ENCODE peak calls at places on chromosomes 4 and X, in six cellular contexts. One of them, this sample, is unnamed.

GRCh38 chrX:71291381-71291780 is 7.9 kb downstream of the NONO start:
- DNase-seq in GM13977: no peak
- DNase-seq in IMR-90: peak; percentile 35
- DNase-seq in pancreas: no peak
- DNase-seq in Calu3: no peak
- DNase-seq in lower lobe of right lung: peak; percentile 47
- DNase-seq in this sample: no peak

GRCh38 chr4:16844796-16845586 is 53.5 kb downstream of the LDB2 start:
- DNase-seq in GM13977: no peak
- DNase-seq in IMR-90: peak; percentile 85
- DNase-seq in pancreas: no peak
- DNase-seq in Calu3: no peak
- DNase-seq in lower lobe of right lung: no peak
- DNase-seq in this sample: no peak

GRCh38 chr4:30866907-30867306 is 146.7 kb downstream of the PCDH7 start:
- DNase-seq in GM13977: no peak
- DNase-seq in IMR-90: no peak
- DNase-seq in pancreas: no peak
- DNase-seq in Calu3: peak; percentile 2
- DNase-seq in lower lobe of right lung: no peak
- DNase-seq in this sample: no peak

GRCh38 chr4:836781-837301 is 10.9 kb upstream of the CPLX1 start:
- DNase-seq in GM13977: no peak
- DNase-seq in IMR-90: no peak
- DNase-seq in pancreas: peak; percentile 78
- DNase-seq in Calu3: no peak
- DNase-seq in lower lobe of right lung: peak; percentile 25
- DNase-seq in this sample: no peak

GRCh38 chr4:102423375-102423774 is 77.8 kb upstream of the NFKB1 start:
- DNase-seq in GM13977: no peak
- DNase-seq in IMR-90: no peak
- DNase-seq in pancreas: no peak
- DNase-seq in Calu3: no peak
- DNase-seq in lower lobe of right lung: no peak
- DNase-seq in this sample: no peak

GRCh38 chr4:81215936-81216335 is 914 bp upstream of the PRKG2 start:
- DNase-seq in GM13977: no peak
- DNase-seq in IMR-90: no peak
- DNase-seq in pancreas: no peak
- DNase-seq in Calu3: no peak
- DNase-seq in lower lobe of right lung: no peak
- DNase-seq in this sample: no peak

GRCh38 chr4:173051697-173052096 is 116.9 kb upstream of the GALNT7 start:
- DNase-seq in GM13977: no peak
- DNase-seq in IMR-90: peak; percentile 7
- DNase-seq in pancreas: no peak
- DNase-seq in Calu3: no peak
- DNase-seq in lower lobe of right lung: no peak
- DNase-seq in this sample: no peak

GRCh38 chrX:134626434-134626833 is 31.8 kb downstream of the PLAC1 start:
- DNase-seq in GM13977: no peak
- DNase-seq in IMR-90: no peak
- DNase-seq in pancreas: no peak
- DNase-seq in Calu3: no peak
- DNase-seq in lower lobe of right lung: no peak
- DNase-seq in this sample: no peak

GRCh38 chrX:143869018-143869417 is 14.9 kb upstream of the UBE2NL start:
- DNase-seq in GM13977: no peak
- DNase-seq in IMR-90: no peak
- DNase-seq in pancreas: no peak
- DNase-seq in Calu3: no peak
- DNase-seq in lower lobe of right lung: no peak
- DNase-seq in this sample: no peak

GRCh38 chr4:16969696-16970135 is 71.3 kb upstream of the LDB2 start:
- DNase-seq in GM13977: no peak
- DNase-seq in IMR-90: peak; percentile 84
- DNase-seq in pancreas: peak; percentile 7
- DNase-seq in Calu3: no peak
- DNase-seq in lower lobe of right lung: no peak
- DNase-seq in this sample: no peak

GRCh38 chr4:40349561-40350198 is 14.5 kb downstream of the CHRNA9 start:
- DNase-seq in GM13977: no peak
- DNase-seq in IMR-90: peak; percentile 20
- DNase-seq in pancreas: no peak
- DNase-seq in Calu3: no peak
- DNase-seq in lower lobe of right lung: no peak
- DNase-seq in this sample: no peak

GRCh38 chr4:99013402-99013843 is 17.9 kb downstream of the METAP1 start:
- DNase-seq in GM13977: no peak
- DNase-seq in IMR-90: peak; percentile 4
- DNase-seq in pancreas: no peak
- DNase-seq in Calu3: no peak
- DNase-seq in lower lobe of right lung: no peak
- DNase-seq in this sample: no peak

DNA sequence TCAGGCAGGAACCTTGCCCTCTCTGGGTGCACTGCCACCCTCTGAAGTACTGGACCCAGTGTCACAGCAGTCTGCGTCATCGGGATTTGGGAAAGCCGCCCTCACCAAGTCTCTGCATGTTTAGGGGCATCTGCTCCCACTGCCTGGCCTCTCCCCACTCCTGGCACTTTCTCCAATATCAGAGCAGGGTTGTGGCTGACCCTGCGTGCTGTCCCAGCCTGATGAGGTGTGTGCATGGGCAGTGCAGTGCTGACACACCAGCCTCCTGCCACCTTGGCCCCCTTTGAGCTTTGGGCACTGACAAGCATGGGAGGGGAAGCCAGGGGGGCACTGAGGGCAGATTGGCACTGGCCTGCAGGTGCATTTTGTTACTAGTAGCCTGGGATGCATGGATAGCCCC is 652.5 kb downstream of the GABRG1 start:
- DNase-seq in GM13977: no peak
- DNase-seq in IMR-90: no peak
- DNase-seq in pancreas: no peak
- DNase-seq in Calu3: no peak
- DNase-seq in lower lobe of right lung: no peak
- DNase-seq in this sample: no peak
- TF ChIP-seq CTCF in GM13977: no peak
- TF ChIP-seq CTCF in IMR-90: no peak
- TF ChIP-seq CTCF in pancreas: no peak
- TF ChIP-seq CTCF in Calu3: no peak
- TF ChIP-seq CTCF in lower lobe of right lung: no peak
- TF ChIP-seq CTCF in this sample: no peak

GRCh38 chr4:55345980-55346850 is at the start of gene SRD5A3:
- DNase-seq in GM13977: peak; percentile 94
- DNase-seq in IMR-90: peak; percentile 71
- DNase-seq in pancreas: peak; percentile 91
- DNase-seq in Calu3: peak; percentile 94
- DNase-seq in lower lobe of right lung: peak; percentile 92
- DNase-seq in this sample: peak; percentile 24
- TF ChIP-seq CTCF in GM13977: peak; percentile 94
- TF ChIP-seq CTCF in IMR-90: peak; percentile 84
- TF ChIP-seq CTCF in pancreas: peak; percentile 95
- TF ChIP-seq CTCF in Calu3: peak; percentile 91
- TF ChIP-seq CTCF in lower lobe of right lung: peak; percentile 95
- TF ChIP-seq CTCF in this sample: peak; percentile 72

DNA sequence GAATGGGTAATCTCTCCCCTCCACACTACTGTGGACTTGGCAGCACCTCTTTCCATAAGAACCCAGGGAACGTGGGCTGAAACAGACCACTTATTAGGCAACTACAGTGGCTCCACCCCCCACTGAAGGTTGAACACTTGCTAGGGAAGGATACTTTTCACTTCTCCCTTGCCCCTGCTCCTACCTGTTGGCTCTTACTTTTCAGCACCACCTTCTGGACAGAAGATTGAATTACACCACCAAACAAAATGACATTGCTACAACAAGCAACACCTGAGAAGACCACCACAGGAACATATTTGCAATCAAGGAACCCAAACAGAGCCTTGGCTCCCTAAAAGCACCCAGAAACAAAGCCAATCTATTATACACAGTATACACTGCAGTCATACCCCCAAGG is 132.1 kb upstream of the CXCL13 start:
- DNase-seq in GM13977: peak; percentile 38
- DNase-seq in IMR-90: peak; percentile 4
- DNase-seq in pancreas: no peak
- DNase-seq in Calu3: peak; percentile 6
- DNase-seq in lower lobe of right lung: no peak
- DNase-seq in this sample: peak; percentile 7
- TF ChIP-seq CTCF in GM13977: peak; percentile 46
- TF ChIP-seq CTCF in IMR-90: peak; percentile 27
- TF ChIP-seq CTCF in pancreas: no peak
- TF ChIP-seq CTCF in Calu3: peak; percentile 33
- TF ChIP-seq CTCF in lower lobe of right lung: peak; percentile 18
- TF ChIP-seq CTCF in this sample: peak; percentile 64

DNA sequence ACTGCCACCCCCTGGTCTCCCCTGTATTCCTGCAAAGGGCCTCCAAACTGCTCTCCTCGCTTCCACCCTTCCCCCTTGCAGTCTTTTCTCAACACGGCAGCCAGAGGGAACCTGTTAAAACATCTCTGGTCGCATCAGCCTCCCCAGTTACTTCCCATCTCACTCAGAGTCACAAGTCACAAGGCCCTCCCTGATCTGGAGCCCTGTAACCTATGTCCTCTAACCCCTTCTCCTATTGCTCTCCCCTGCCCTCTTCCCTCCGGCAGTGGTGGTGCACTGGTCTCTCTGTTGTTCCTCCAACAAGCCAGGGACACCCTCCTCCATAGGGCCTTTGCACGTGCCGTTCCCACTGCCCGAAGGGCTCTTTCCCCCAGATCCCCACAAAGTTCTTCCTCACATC is 73.2 kb downstream of the SH3KBP1 start:
- DNase-seq in GM13977: no peak
- DNase-seq in IMR-90: no peak
- DNase-seq in pancreas: no peak
- DNase-seq in Calu3: no peak
- DNase-seq in lower lobe of right lung: peak; percentile 44
- DNase-seq in this sample: no peak
- TF ChIP-seq CTCF in GM13977: no peak
- TF ChIP-seq CTCF in IMR-90: no peak
- TF ChIP-seq CTCF in pancreas: no peak
- TF ChIP-seq CTCF in Calu3: no peak
- TF ChIP-seq CTCF in lower lobe of right lung: peak; percentile 10
- TF ChIP-seq CTCF in this sample: no peak

DNA sequence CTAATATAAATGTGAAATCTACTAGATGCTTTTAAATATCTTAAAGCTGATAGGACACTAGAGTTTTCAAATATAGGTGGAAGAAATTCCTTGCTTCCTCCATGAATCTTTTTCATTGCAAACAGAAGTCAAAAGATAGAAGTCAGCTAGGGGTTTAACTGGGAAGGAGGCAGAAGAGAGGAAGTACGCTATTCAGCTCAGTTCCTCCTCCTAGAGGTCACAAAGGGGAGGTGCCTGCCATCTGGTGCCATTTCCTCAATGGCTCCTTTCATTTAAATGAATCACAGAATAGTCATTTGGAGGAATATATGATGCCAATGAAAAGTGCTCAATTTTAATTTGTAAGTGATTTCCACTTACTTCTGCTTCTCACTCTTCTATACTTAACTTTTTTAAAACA is 8.5 kb downstream of the COL25A1 start:
- DNase-seq in GM13977: no peak
- DNase-seq in IMR-90: no peak
- DNase-seq in pancreas: no peak
- DNase-seq in Calu3: peak; percentile 2
- DNase-seq in lower lobe of right lung: no peak
- DNase-seq in this sample: peak; percentile 29
- TF ChIP-seq CTCF in GM13977: peak; percentile 37
- TF ChIP-seq CTCF in IMR-90: peak; percentile 11
- TF ChIP-seq CTCF in pancreas: no peak
- TF ChIP-seq CTCF in Calu3: no peak
- TF ChIP-seq CTCF in lower lobe of right lung: peak; percentile 39
- TF ChIP-seq CTCF in this sample: peak; percentile 74

GRCh38 chrX:105744946-105745345 is 77.4 kb upstream of the NRK start:
- DNase-seq in GM13977: no peak
- DNase-seq in IMR-90: no peak
- DNase-seq in pancreas: no peak
- DNase-seq in Calu3: no peak
- DNase-seq in lower lobe of right lung: no peak
- DNase-seq in this sample: no peak
- TF ChIP-seq CTCF in GM13977: no peak
- TF ChIP-seq CTCF in IMR-90: no peak
- TF ChIP-seq CTCF in pancreas: no peak
- TF ChIP-seq CTCF in Calu3: no peak
- TF ChIP-seq CTCF in lower lobe of right lung: no peak
- TF ChIP-seq CTCF in this sample: no peak

GRCh38 chr4:48033825-48034413 is 17.3 kb downstream of the NIPAL1 start:
- DNase-seq in GM13977: no peak
- DNase-seq in IMR-90: peak; percentile 3
- DNase-seq in pancreas: peak; percentile 32
- DNase-seq in Calu3: peak; percentile 47
- DNase-seq in lower lobe of right lung: no peak
- DNase-seq in this sample: no peak
- TF ChIP-seq CTCF in GM13977: peak; percentile 57
- TF ChIP-seq CTCF in IMR-90: peak; percentile 35
- TF ChIP-seq CTCF in pancreas: peak; percentile 19
- TF ChIP-seq CTCF in Calu3: peak; percentile 35
- TF ChIP-seq CTCF in lower lobe of right lung: peak; percentile 33
- TF ChIP-seq CTCF in this sample: peak; percentile 66

GRCh38 chrX:17361620-17362019 is 13.4 kb upstream of the NHS start:
- DNase-seq in GM13977: no peak
- DNase-seq in IMR-90: no peak
- DNase-seq in pancreas: no peak
- DNase-seq in Calu3: peak; percentile 16
- DNase-seq in lower lobe of right lung: no peak
- DNase-seq in this sample: no peak
- TF ChIP-seq CTCF in GM13977: peak; percentile 36
- TF ChIP-seq CTCF in IMR-90: peak; percentile 37
- TF ChIP-seq CTCF in pancreas: no peak
- TF ChIP-seq CTCF in Calu3: peak; percentile 34
- TF ChIP-seq CTCF in lower lobe of right lung: no peak
- TF ChIP-seq CTCF in this sample: peak; percentile 35

This sample was measured in GM12864.